ENCODE peak calls at places on chromosomes 3 and 15, in ten cellular contexts. P is heart left ventricle; C is CD8-positive, alpha-beta T cell; R is CD8-positive, alpha-beta memory T cell; V is gastrocnemius medialis; Q is psoas muscle; A is GM23338; O is IMR-90; D is naive thymus-derived CD4-positive, alpha-beta T cell; J is PC-3. T is an unnamed sample. For H3K4me1, the result is how much of the 10 kb centered on the place peaks cover.

GRCh38 chr3:14791343-14791945 is 27.3 kb upstream of the FGD5 start:
- DNase-seq in P (peak), C (peak), R (no peak), V (peak), Q (peak), A (peak), O (peak), D (peak), J (peak), T (peak)

GRCh38 chr3:51434746-51435323 is 43.8 kb downstream of the RBM15B start:
- DNase-seq in P (peak), C (peak), R (no peak), V (peak), Q (no peak), A (peak), O (peak), D (peak), J (peak), T (peak)

GRCh38 chr3:100981546-100981945 is 11.7 kb downstream of the ABI3BP start:
- DNase-seq in P (no peak), C (no peak), R (no peak), V (no peak), Q (no peak), A (no peak), O (no peak), D (no peak), J (no peak), T (no peak)

GRCh38 chr3:58824285-58824684 is 157.7 kb upstream of the FAM3D start:
- DNase-seq in P (peak), C (no peak), R (no peak), V (no peak), Q (no peak), A (peak), O (peak), D (no peak), J (peak), T (peak)

GRCh38 chr3:29488922-29489321 is 208.1 kb downstream of the RBMS3 start:
- DNase-seq in P (no peak), C (no peak), R (no peak), V (no peak), Q (no peak), A (no peak), O (peak), D (no peak), J (peak), T (no peak)

GRCh38 chr15:49225572-49226281 is 55.7 kb downstream of the GALK2 start:
- DNase-seq in P (no peak), C (no peak), R (no peak), V (no peak), Q (no peak), A (peak), O (peak), D (no peak), J (peak), T (peak)

GRCh38 chr15:85733415-85733814 is 61.3 kb downstream of the KLHL25 start:
- DNase-seq in P (no peak), C (no peak), R (no peak), V (no peak), Q (no peak), A (no peak), O (no peak), D (no peak), J (no peak), T (no peak)

GRCh38 chr15:29102911-29103824 is 166.5 kb downstream of the NSMCE3 start:
- DNase-seq in P (peak), C (peak), R (no peak), V (no peak), Q (peak), A (peak), O (no peak), D (no peak), J (no peak), T (no peak)

GRCh38 chr3:30476373-30477082 is 129.9 kb upstream of the TGFBR2 start:
- DNase-seq in P (no peak), C (no peak), R (no peak), V (no peak), Q (no peak), A (no peak), O (peak), D (no peak), J (peak), T (peak)

GRCh38 chr3:172218350-172219323 is 179.3 kb downstream of the FNDC3B start:
- DNase-seq in P (no peak), C (no peak), R (no peak), V (no peak), Q (no peak), A (no peak), O (peak), D (no peak), J (no peak), T (no peak)

GRCh38 chr3:131658115-131658514 is 155.3 kb upstream of the MRPL3 start:
- DNase-seq in P (no peak), C (no peak), R (no peak), V (no peak), Q (no peak), A (no peak), O (no peak), D (no peak), J (no peak), T (no peak)

GRCh38 chr15:91040851-91041250 is 18.5 kb upstream of the VPS33B start:
- DNase-seq in P (no peak), C (no peak), R (no peak), V (no peak), Q (no peak), A (no peak), O (no peak), D (no peak), J (no peak), T (no peak)

GRCh38 chr3:49718419-49719213 is 868 bp downstream of the AMIGO3 start:
- DNase-seq in P (peak), C (no peak), R (no peak), V (peak), Q (no peak), A (peak), O (no peak), D (no peak), J (no peak), T (no peak)

GRCh38 chr3:86990734-86991481 is at the start of gene VGLL3:
- DNase-seq in P (peak), C (no peak), R (no peak), V (peak), Q (peak), A (peak), O (peak), D (no peak), J (peak), T (peak)

GRCh38 chr15:25249236-25250010 is 189.4 kb downstream of the UBE3A start:
- DNase-seq in P (peak), C (no peak), R (no peak), V (peak), Q (no peak), A (no peak), O (no peak), D (no peak), J (no peak), T (no peak)

GRCh38 chr3:194087995-194088841 is 47.7 kb upstream of the HES1 start:
- DNase-seq in P (no peak), C (no peak), R (no peak), V (no peak), Q (no peak), A (no peak), O (no peak), D (no peak), J (no peak), T (no peak)

GRCh38 chr15:31571676-31572075 is 245.0 kb downstream of the KLF13 start:
- DNase-seq in P (no peak), C (no peak), R (no peak), V (no peak), Q (no peak), A (no peak), O (peak), D (no peak), J (peak), T (peak)

GRCh38 chr3:55899887-55900286 is 412.8 kb upstream of the WNT5A start:
- DNase-seq in P (no peak), C (no peak), R (no peak), V (no peak), Q (no peak), A (peak), O (no peak), D (no peak), J (peak), T (no peak)

GRCh38 chr3:157175678-157176077 is 15.7 kb upstream of the CCNL1 start:
- DNase-seq in P (no peak), C (peak), R (no peak), V (peak), Q (no peak), A (peak), O (no peak), D (no peak), J (no peak), T (peak)

GRCh38 chr3:150237490-150237889 is 170.6 kb upstream of the TSC22D2 start:
- DNase-seq in P (no peak), C (no peak), R (no peak), V (peak), Q (peak), A (no peak), O (peak), D (no peak), J (peak), T (no peak)

GRCh38 chr15:58002338-58003126 is 63.0 kb downstream of the ALDH1A2 start:
- DNase-seq in P (no peak), C (no peak), R (no peak), V (no peak), Q (no peak), A (no peak), O (no peak), D (no peak), J (peak), T (no peak)

GRCh38 chr15:43251863-43252241 is 14.9 kb downstream of the TGM5 start:
- DNase-seq in P (no peak), C (no peak), R (no peak), V (no peak), Q (no peak), A (no peak), O (no peak), D (no peak), J (no peak), T (no peak)

GRCh38 chr3:169008772-169009358 is 654.6 kb downstream of the MECOM start:
- DNase-seq in P (no peak), C (no peak), R (no peak), V (no peak), Q (no peak), A (peak), O (no peak), D (no peak), J (no peak), T (no peak)

GRCh38 chr3:37198996-37199395 is 24.6 kb upstream of the LRRFIP2 start:
- DNase-seq in P (no peak), C (no peak), R (no peak), V (no peak), Q (no peak), A (no peak), O (peak), D (no peak), J (peak), T (no peak)

GRCh38 chr3:107855710-107856109 is 235.1 kb downstream of the CD47 start:
- DNase-seq in P (no peak), C (no peak), R (no peak), V (no peak), Q (no peak), A (peak), O (peak), D (peak), J (peak), T (peak)

GRCh38 chr3:123392871-123393620 is 55.8 kb downstream of the ADCY5 start:
- DNase-seq in P (no peak), C (no peak), R (no peak), V (no peak), Q (no peak), A (no peak), O (no peak), D (no peak), J (peak), T (no peak)

GRCh38 chr3:160641675-160642330 is 35.2 kb upstream of the ARL14 start:
- DNase-seq in P (no peak), C (no peak), R (no peak), V (peak), Q (no peak), A (no peak), O (peak), D (no peak), J (peak), T (no peak)

GRCh38 chr3:113329757-113330156 is 111.5 kb downstream of the CFAP44 start:
- DNase-seq in P (no peak), C (no peak), R (no peak), V (no peak), Q (no peak), A (no peak), O (peak), D (no peak), J (no peak), T (no peak)

GRCh38 chr15:82539690-82540054 is 585 bp downstream of the RPS17 start:
- DNase-seq in P (no peak), C (no peak), R (no peak), V (no peak), Q (no peak), A (no peak), O (no peak), D (no peak), J (no peak), T (peak)

GRCh38 chr3:46899151-46900006 is 21.9 kb downstream of the PTH1R start:
- DNase-seq in P (no peak), C (no peak), R (no peak), V (no peak), Q (peak), A (no peak), O (no peak), D (no peak), J (no peak), T (no peak)

GRCh38 chr3:194128202-194128907 is 7.6 kb upstream of the HES1 start:
- DNase-seq in P (no peak), C (no peak), R (no peak), V (no peak), Q (no peak), A (no peak), O (no peak), D (no peak), J (no peak), T (no peak)

GRCh38 chr15:100667405-100668320 is 65.3 kb downstream of the ASB7 start:
- DNase-seq in P (peak), C (no peak), R (no peak), V (no peak), Q (no peak), A (no peak), O (peak), D (no peak), J (peak), T (no peak)

GRCh38 chr15:72184165-72184811 is 13.3 kb downstream of the GRAMD2A start:
- DNase-seq in P (no peak), C (no peak), R (no peak), V (peak), Q (peak), A (peak), O (no peak), D (no peak), J (peak), T (peak)

GRCh38 chr15:40770147-40770721 is 454 bp downstream of the C15orf62 start:
- DNase-seq in P (no peak), C (no peak), R (no peak), V (no peak), Q (no peak), A (no peak), O (no peak), D (no peak), J (no peak), T (peak)

GRCh38 chr3:172612871-172613678 is 89.8 kb upstream of the TNFSF10 start:
- DNase-seq in P (no peak), C (no peak), R (no peak), V (no peak), Q (no peak), A (no peak), O (no peak), D (no peak), J (no peak), T (no peak)

DNA sequence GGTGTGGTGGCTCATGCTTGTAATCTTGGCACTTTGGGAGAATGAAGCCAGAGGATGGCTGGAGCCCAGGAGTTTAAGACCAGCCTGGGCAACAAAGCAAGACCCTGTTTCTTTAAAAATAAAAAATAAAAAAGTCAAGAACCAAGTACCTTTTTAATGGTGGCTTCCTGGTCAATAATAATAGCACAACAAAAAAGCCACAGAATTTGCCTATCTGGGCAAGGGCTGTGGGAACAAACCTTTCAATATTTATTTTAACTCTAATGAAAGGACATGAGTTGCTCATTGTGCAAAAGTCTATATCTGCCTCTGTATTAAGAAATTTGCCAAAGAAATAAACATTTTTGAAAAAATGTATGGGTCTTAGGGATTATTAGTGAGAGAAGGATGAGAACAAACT is 2.1 kb downstream of the ZNF609 start:
- DNase-seq in P (no peak), C (no peak), R (no peak), V (no peak), Q (no peak), A (no peak), O (no peak), D (no peak), J (no peak), T (no peak)
- H3K27ac ChIP-seq in P (no peak), C (no peak), R (no peak), V (peak), Q (no peak), A (peak), O (no peak), D (peak), J (no peak), T (no peak)

GRCh38 chr3:4531478-4532025 is 38.4 kb downstream of the ITPR1 start:
- DNase-seq in P (no peak), C (no peak), R (no peak), V (no peak), Q (no peak), A (no peak), O (peak), D (no peak), J (peak), T (peak)
- H3K4me1 ChIP-seq in P (under half), C (under half), R (under half), V (under half), Q (under half), A (under half), O (under half), D (under half), J (under half), T (under half)

GRCh38 chr15:66752078-66752477 is 50.0 kb downstream of the SMAD6 start:
- DNase-seq in P (no peak), C (no peak), R (no peak), V (no peak), Q (no peak), A (no peak), O (no peak), D (no peak), J (no peak), T (no peak)

GRCh38 chr15:66748320-66748779 is 46.3 kb downstream of the SMAD6 start:
- DNase-seq in P (no peak), C (no peak), R (no peak), V (no peak), Q (no peak), A (peak), O (peak), D (no peak), J (peak), T (no peak)

GRCh38 chr15:66751579-66751978 is 49.5 kb downstream of the SMAD6 start:
- DNase-seq in P (peak), C (no peak), R (no peak), V (no peak), Q (no peak), A (no peak), O (no peak), D (peak), J (peak), T (no peak)

GRCh38 chr15:66749841-66750575 is 48.0 kb downstream of the SMAD6 start:
- DNase-seq in P (no peak), C (no peak), R (no peak), V (no peak), Q (no peak), A (peak), O (no peak), D (no peak), J (peak), T (no peak)

DNA sequence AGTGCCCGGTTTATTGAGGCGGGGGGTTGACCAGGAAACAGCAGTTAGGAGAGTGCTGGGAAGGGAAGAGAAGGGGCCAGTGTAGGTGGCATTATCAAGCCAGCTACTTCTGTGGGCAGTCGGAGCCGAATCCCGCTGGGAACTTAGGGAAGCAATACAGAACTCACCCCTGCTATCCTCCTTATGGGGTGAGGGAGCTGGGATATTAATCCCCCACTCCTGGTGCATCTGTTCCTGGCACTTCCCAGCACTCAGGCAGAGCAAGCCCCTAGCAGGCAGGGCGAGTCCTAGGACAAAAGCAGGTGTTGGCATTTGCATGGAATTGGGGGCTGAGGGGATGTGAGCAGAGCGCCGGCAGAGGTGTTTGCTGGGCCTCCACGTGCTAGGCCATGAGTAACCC is 48.6 kb downstream of the SMAD6 start:
- DNase-seq in P (no peak), C (no peak), R (no peak), V (no peak), Q (no peak), A (no peak), O (no peak), D (no peak), J (no peak), T (no peak)
- H3K27ac ChIP-seq in P (peak), C (no peak), R (no peak), V (no peak), Q (no peak), A (no peak), O (peak), D (no peak), J (no peak), T (no peak)

DNA sequence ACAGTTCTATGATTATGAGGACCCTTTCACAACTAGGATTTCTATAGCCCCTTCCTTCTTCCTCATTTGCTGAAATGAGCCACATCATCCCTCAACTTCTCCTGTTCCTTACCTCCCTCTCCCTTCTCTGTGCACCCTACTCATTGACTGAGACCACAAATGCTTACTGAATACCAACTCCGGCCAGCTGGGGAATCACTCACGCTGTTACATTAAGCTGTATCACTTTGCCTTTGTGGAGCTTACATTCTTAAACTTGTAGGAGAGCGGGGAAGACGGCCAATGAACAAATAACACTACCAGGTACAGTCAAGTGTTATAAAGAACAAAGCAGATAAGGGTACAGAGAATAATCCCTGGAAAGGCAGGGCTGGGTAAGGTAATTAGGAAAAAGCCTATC is 5.7 kb downstream of the SUCLG2 start:
- DNase-seq in P (no peak), C (no peak), R (no peak), V (no peak), Q (no peak), A (no peak), O (peak), D (no peak), J (no peak), T (peak)
- H3K4me1 ChIP-seq in P (under half), C (half or more), R (under half), V (half or more), Q (under half), A (under half), O (under half), D (under half), J (under half), T (under half)